ENCODE peak calls at places on chromosomes 13 and 19, in four cellular contexts. L is tibial nerve, M is mucosa of descending colon, G is fibroblast of lung. B is an unnamed sample.

GRCh38 chr13:27289016-27289665 is 18.5 kb downstream of the RASL11A start:
- DNase-seq in G (no peak), L (no peak), M (no peak), B (no peak)

GRCh38 chr13:59088716-59089115 is 1075.0 kb downstream of the DIAPH3 start:
- DNase-seq in G (peak; percentile 49), M (no peak), L (no peak), B (peak; percentile 48)

GRCh38 chr13:21677075-21677628 is 6.3 kb downstream of the FGF9 start:
- DNase-seq in L (no peak), M (no peak), G (no peak), B (no peak)

GRCh38 chr19:3455960-3456601 is 24.2 kb downstream of the SMIM24 start:
- DNase-seq in L (no peak), M (no peak), G (peak; percentile 25), B (no peak)

GRCh38 chr19:4647676-4648644 is 8.6 kb downstream of the TNFAIP8L1 start:
- DNase-seq in M (no peak), L (peak; percentile 41), G (no peak), B (peak; percentile 48)

GRCh38 chr13:30257433-30258099 is 49.8 kb downstream of the KATNAL1 start:
- DNase-seq in L (no peak), G (no peak), M (no peak), B (peak; percentile 8)

GRCh38 chr13:33183431-33184130 is 102.0 kb downstream of the STARD13 start:
- DNase-seq in G (no peak), L (no peak), M (no peak), B (no peak)

GRCh38 chr19:6794817-6795431 is 22.4 kb downstream of the VAV1 start:
- DNase-seq in L (no peak), M (no peak), G (no peak), B (no peak)

GRCh38 chr13:109840201-109840892 is 54.0 kb upstream of the IRS2 start:
- DNase-seq in G (peak; percentile 15), M (no peak), L (no peak), B (peak; percentile 22)

GRCh38 chr13:71067164-71067815 is 799.7 kb downstream of the DACH1 start:
- DNase-seq in M (peak; percentile 3), L (no peak), G (peak; percentile 6), B (no peak)

GRCh38 chr19:7701654-7702457 is at the start of gene FCER2:
- DNase-seq in G (no peak), L (no peak), M (peak; percentile 23), B (no peak)

GRCh38 chr19:39402417-39403297 is 4.0 kb upstream of the ZFP36 start:
- DNase-seq in G (peak; percentile 94), L (peak; percentile 94), M (peak; percentile 94), B (peak; percentile 94)

GRCh38 chr13:34988330-34988791 is 46.3 kb downstream of the NBEA start:
- DNase-seq in L (no peak), M (no peak), G (no peak), B (no peak)

GRCh38 chr19:366205-366783 is 21.7 kb upstream of the MIER2 start:
- DNase-seq in M (no peak), L (no peak), G (no peak), B (no peak)

GRCh38 chr19:3175761-3176714 is 2.5 kb upstream of the S1PR4 start:
- DNase-seq in M (peak; percentile 90), G (peak; percentile 39), L (peak; percentile 33), B (peak; percentile 76)

GRCh38 chr19:39078436-39079200 is 5.5 kb upstream of the ACP7 start:
- DNase-seq in G (peak; percentile 89), L (no peak), M (no peak), B (peak; percentile 99)

GRCh38 chr13:47459512-47459911 is 541.6 kb downstream of the SUCLA2 start:
- DNase-seq in L (no peak), M (no peak), G (peak; percentile 75), B (peak; percentile 66)

GRCh38 chr19:42185281-42185680 is 32.2 kb downstream of the DEDD2 start:
- DNase-seq in G (peak; percentile 44), L (no peak), M (peak; percentile 43), B (peak; percentile 53)

GRCh38 chr19:1259873-1260748 is 9.0 kb upstream of the CIRBP start:
- DNase-seq in L (no peak), G (no peak), M (peak; percentile 55), B (no peak)

GRCh38 chr13:30410705-30411125 is 11.6 kb upstream of the UBE2L5 start:
- DNase-seq in M (no peak), L (no peak), G (no peak), B (peak; percentile 40)

GRCh38 chr19:55528030-55528801 is 8.7 kb downstream of the SBK2 start:
- DNase-seq in L (no peak), M (no peak), G (peak; percentile 20), B (no peak)

GRCh38 chr19:52778811-52779210 is 7.8 kb downstream of the ZNF600 start:
- DNase-seq in G (no peak), M (no peak), L (no peak), B (no peak)

GRCh38 chr13:102798653-102799543 is at the start of the genes BIVM and POGLUT2:
- DNase-seq in M (peak; percentile 92), G (peak; percentile 92), L (peak; percentile 84), B (peak; percentile 89)

GRCh38 chr19:13060233-13060963 is 42.3 kb downstream of the LYL1 start:
- DNase-seq in G (peak; percentile 24), M (no peak), L (no peak), B (peak; percentile 54)

B was measured in fibroblast of the aortic adventitia.